ENCODE peak calls at places on chromosomes 12 and 14, in four cellular contexts. E is heart right ventricle, V is GM23338, M is cardiac muscle cell. H is an unnamed sample.

GRCh38 chr12:121793501-121793835 is at the start of gene RHOF:
- DNase-seq in M (peak), E (no peak), V (peak), H (no peak)

GRCh38 chr12:88945041-88945732 is 364.9 kb upstream of the KITLG start:
- DNase-seq in E (no peak), V (no peak), M (no peak), H (no peak)

GRCh38 chr14:100345711-100346110 is 22.6 kb downstream of the SLC25A47 start:
- DNase-seq in V (no peak), E (no peak), M (no peak), H (no peak)

GRCh38 chr14:91368681-91369416 is 48.8 kb downstream of the CCDC88C start:
- DNase-seq in M (no peak), E (no peak), V (no peak), H (no peak)

GRCh38 chr12:91529829-91530228 is 347.2 kb upstream of the DCN start:
- DNase-seq in E (no peak), V (no peak), M (no peak), H (no peak)

GRCh38 chr14:75946785-75947184 is 35.0 kb downstream of the TGFB3 start:
- DNase-seq in V (no peak), E (no peak), M (peak), H (no peak)

GRCh38 chr12:45760333-45760732 is 30.8 kb downstream of the ARID2 start:
- DNase-seq in E (no peak), M (no peak), V (no peak), H (no peak)

GRCh38 chr12:122421263-122421814 is 1.1 kb downstream of the CLIP1 start:
- DNase-seq in M (peak), E (peak), V (no peak), H (peak)

GRCh38 chr12:124281309-124281708 is 13.6 kb upstream of the RFLNA start:
- DNase-seq in M (no peak), V (no peak), E (no peak), H (no peak)

GRCh38 chr12:3973939-3974644 is 100.9 kb upstream of the PARP11 start:
- DNase-seq in M (no peak), E (no peak), V (no peak), H (no peak)

GRCh38 chr14:25015761-25016160 is 34.2 kb downstream of the STXBP6 start:
- DNase-seq in M (no peak), E (no peak), V (no peak), H (no peak)

GRCh38 chr14:22070119-22070982 is 396.7 kb upstream of the OR4E1 start:
- DNase-seq in E (peak), V (peak), M (peak), H (peak)

GRCh38 chr12:52081263-52081733 is 1.8 kb downstream of the SMIM41 start:
- DNase-seq in E (no peak), M (no peak), V (no peak), H (no peak)

GRCh38 chr12:92304335-92305066 is 158.9 kb upstream of the BTG1 start:
- DNase-seq in E (peak), V (peak), M (no peak), H (peak)

GRCh38 chr12:27456618-27457017 is 10.1 kb downstream of the SMCO2 start:
- DNase-seq in M (no peak), V (peak), E (no peak), H (no peak)

GRCh38 chr14:68466491-68466977 is 326.3 kb downstream of the ZFP36L1 start:
- DNase-seq in E (no peak), V (no peak), M (no peak), H (no peak)

GRCh38 chr12:56462565-56462964 is 5.8 kb upstream of the SPRYD4 start:
- DNase-seq in E (no peak), V (peak), M (no peak), H (no peak)

GRCh38 chr12:12668005-12668404 is 28.0 kb downstream of the GPR19 start:
- DNase-seq in V (no peak), M (no peak), E (no peak), H (no peak)

GRCh38 chr14:66752109-66752508 is 244.2 kb downstream of the GPHN start:
- DNase-seq in M (no peak), E (no peak), V (no peak), H (no peak)
- H3K27ac ChIP-seq in M (no peak), E (no peak), V (no peak), H (no peak)

DNA sequence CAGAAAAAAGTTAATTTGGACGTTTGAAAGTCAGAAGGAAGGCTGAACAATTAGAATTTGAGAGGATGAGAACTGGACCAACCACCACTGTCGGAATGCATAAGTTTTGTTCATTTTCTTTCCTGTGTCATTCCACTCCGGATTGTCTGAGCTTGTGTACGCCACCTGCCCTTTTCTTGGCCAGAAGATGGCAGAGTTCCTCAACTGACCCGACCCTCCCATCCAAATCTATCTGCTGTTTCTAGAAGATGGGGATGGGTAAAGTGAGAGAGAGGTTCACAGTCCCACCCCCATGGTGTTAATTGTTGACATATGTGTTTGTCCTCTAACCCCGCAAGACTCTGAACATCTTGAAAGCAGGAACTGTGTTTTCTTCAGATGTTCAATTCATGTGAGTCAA is 388.0 kb downstream of the VRK1 start:
- DNase-seq in V (peak), M (peak), E (no peak), H (peak)
- TF ChIP-seq CTCF in V (peak), M (no peak), E (no peak), H (peak)

DNA sequence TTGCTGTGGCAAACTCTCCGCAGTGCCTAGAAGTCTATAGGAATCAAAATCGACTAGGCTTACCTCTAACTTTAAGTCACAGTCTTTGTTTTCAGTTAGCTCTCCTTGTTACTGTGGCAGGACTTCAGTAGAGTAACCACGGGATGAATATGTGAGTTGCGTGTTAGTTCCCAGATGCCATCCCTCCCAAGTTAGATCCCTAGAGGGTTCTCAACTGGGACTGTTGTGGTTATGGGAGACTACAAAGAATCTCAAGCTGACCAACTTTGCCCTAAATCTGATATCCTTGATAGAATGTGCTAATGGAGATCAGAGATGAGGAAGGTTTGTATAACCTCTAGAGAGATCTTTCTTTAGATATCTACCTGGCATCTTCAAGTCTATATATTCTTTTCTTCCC is 208.1 kb downstream of the AKAP6 start:
- DNase-seq in E (no peak), M (no peak), V (no peak), H (no peak)
- H3K27ac ChIP-seq in E (no peak), M (no peak), V (no peak), H (no peak)

GRCh38 chr12:95859947-95860850 is 1.4 kb downstream of the SNRPF start:
- DNase-seq in M (no peak), V (no peak), E (no peak), H (no peak)

GRCh38 chr12:95859344-95859816 is 628 bp downstream of the SNRPF start:
- DNase-seq in E (no peak), V (peak), M (peak), H (peak)

GRCh38 chr12:95857151-95857550 is 1.6 kb upstream of the SNRPF start:
- DNase-seq in M (no peak), V (peak), E (no peak), H (no peak)

GRCh38 chr12:95857799-95858198 is 953 bp upstream of the SNRPF start:
- DNase-seq in V (peak), M (no peak), E (no peak), H (no peak)

GRCh38 chr12:95858451-95859343 is at the start of gene SNRPF:
- DNase-seq in M (peak), E (peak), V (peak), H (peak)
- TF ChIP-seq CTCF in M (no peak), E (no peak), V (no peak), H (no peak)

GRCh38 chr12:21416611-21417121 is 20.8 kb upstream of the PYROXD1 start:
- DNase-seq in E (no peak), V (no peak), M (no peak), H (no peak)
- H3K27ac ChIP-seq in E (no peak), V (no peak), M (no peak), H (no peak)

GRCh38 chr14:43651896-43652295 is 855.2 kb downstream of the FSCB start:
- DNase-seq in V (no peak), M (no peak), E (no peak), H (no peak)

GRCh38 chr14:43649508-43649907 is 857.6 kb downstream of the FSCB start:
- DNase-seq in V (no peak), M (no peak), E (no peak), H (no peak)

GRCh38 chr14:43651185-43651787 is 855.8 kb downstream of the FSCB start:
- DNase-seq in E (no peak), M (no peak), V (no peak), H (no peak)

GRCh38 chr14:43647302-43647701 is 859.8 kb downstream of the FSCB start:
- DNase-seq in E (no peak), V (peak), M (no peak), H (peak)
- TF ChIP-seq CTCF in E (no peak), V (peak), M (no peak), H (peak)

DNA sequence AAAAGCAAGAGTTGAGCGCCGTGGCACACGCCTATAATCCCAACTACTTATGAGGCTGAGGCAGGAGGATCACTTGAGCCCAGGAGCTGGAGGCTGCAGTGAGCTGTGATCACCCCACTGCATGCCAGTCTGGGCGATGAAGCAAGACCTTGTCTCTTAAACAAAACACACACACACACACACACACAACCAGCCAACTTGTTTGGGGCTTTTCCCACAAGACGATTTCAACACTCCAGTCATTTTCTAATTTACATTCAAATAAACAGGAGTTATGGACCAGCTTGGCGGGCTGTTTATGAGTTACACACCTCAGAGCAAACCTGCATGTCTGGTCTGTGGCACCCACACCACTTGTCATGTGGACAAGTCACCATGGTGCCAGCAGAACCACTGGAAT is 6.7 kb downstream of the GLTP start:
- DNase-seq in E (no peak), M (no peak), V (no peak), H (no peak)
- H3K27ac ChIP-seq in E (no peak), M (no peak), V (no peak), H (no peak)

GRCh38 chr14:93619176-93619793 is 169.0 kb downstream of the PRIMA1 start:
- DNase-seq in V (peak), E (peak), M (peak), H (peak)
- TF ChIP-seq CTCF in V (peak), E (peak), M (peak), H (peak)

H was measured in A673.